ENCODE peak calls at places on chromosomes 4 and X, in seven cellular contexts. G, A, Y, S, Z, W and O are unnamed samples.

GRCh38 chr4:78446607-78447006 is 105.0 kb upstream of the ANXA3 start:
- DNase-seq in G (no peak), A (no peak), Y (no peak), S (no peak), Z (no peak), W (no peak), O (no peak)

GRCh38 chr4:57080781-57081650 is 29.2 kb downstream of the IGFBP7 start:
- DNase-seq in G (no peak), A (no peak), Y (peak; percentile 95), S (no peak), Z (no peak), W (no peak), O (no peak)

GRCh38 chr4:122764071-122764807 is 31.7 kb downstream of the BBS12 start:
- DNase-seq in G (no peak), A (no peak), Y (peak; percentile 37), S (no peak), Z (no peak), W (no peak), O (no peak)

GRCh38 chr4:177447417-177448004 is 5.3 kb upstream of the AGA start:
- DNase-seq in G (no peak), A (no peak), Y (no peak), S (no peak), Z (no peak), W (no peak), O (no peak)

GRCh38 chr4:151014521-151015457 is at the start of gene LRBA:
- DNase-seq in G (peak; percentile 51), A (peak; percentile 90), Y (peak; percentile 45), S (peak; percentile 61), Z (peak; percentile 16), W (peak; percentile 91), O (peak; percentile 78)

GRCh38 chr4:71261633-71262121 is 77.1 kb upstream of the SLC4A4 start:
- DNase-seq in G (no peak), A (no peak), Y (no peak), S (no peak), Z (no peak), W (no peak), O (no peak)

GRCh38 chr4:89737888-89738287 is 99.1 kb downstream of the SNCA start:
- DNase-seq in G (no peak), A (no peak), Y (peak; percentile 7), S (no peak), Z (no peak), W (no peak), O (no peak)

GRCh38 chr4:74623041-74623440 is 171.3 kb downstream of the BTC start:
- DNase-seq in G (no peak), A (no peak), Y (peak; percentile 79), S (no peak), Z (no peak), W (no peak), O (peak; percentile 9)

GRCh38 chrX:64205441-64205734 is at the start of gene AMER1:
- DNase-seq in G (no peak), A (no peak), Y (no peak), S (no peak), Z (no peak), W (no peak), O (no peak)

GRCh38 chr4:81504685-81505598 is 33.2 kb upstream of the RASGEF1B start:
- DNase-seq in G (peak; percentile 64), A (peak; percentile 70), Y (peak; percentile 36), S (peak; percentile 64), Z (peak; percentile 39), W (peak; percentile 39), O (no peak)

GRCh38 chrX:15158736-15159406 is 111.0 kb downstream of the ASB9 start:
- DNase-seq in G (no peak), A (no peak), Y (no peak), S (no peak), Z (no peak), W (no peak), O (no peak)

GRCh38 chr4:13542577-13543042 is 1.7 kb downstream of the NKX3-2 start:
- DNase-seq in G (no peak), A (no peak), Y (no peak), S (no peak), Z (no peak), W (no peak), O (no peak)
- H3K4me1 ChIP-seq in G (peaks cover 6% of the 10 kb centered on the region), A (peaks cover 29% of the 10 kb centered on the region), Y (peaks cover 8% of the 10 kb centered on the region), S (peaks cover 37% of the 10 kb centered on the region), Z (peaks cover 8% of the 10 kb centered on the region), W (peaks cover 48% of the 10 kb centered on the region), O (no peaks in the 10 kb centered on the region)

DNA sequence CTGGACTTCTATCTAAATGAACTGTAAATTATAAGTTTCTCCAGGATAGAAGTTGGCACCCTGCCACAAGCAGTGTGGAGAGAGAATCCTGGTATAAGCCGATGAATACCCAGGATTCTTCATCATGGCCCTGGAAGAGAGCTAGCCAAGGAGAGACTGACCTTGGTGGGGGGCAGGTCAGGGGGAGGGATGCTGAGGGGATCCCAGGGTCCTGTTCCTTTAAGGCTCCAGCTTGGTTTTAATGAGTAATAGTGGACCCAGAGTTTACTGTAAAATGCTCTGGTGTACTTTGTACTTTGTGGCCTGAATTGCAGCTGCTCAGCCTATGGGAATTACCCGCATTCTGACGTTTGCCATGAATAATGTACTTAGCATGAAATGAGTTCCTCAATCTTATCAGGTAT is 16.9 kb downstream of the RASSF6 start:
- DNase-seq in G (no peak), A (no peak), Y (peak; percentile 89), S (no peak), Z (no peak), W (peak; percentile 74), O (no peak)
- H3K4me1 ChIP-seq in G (no peaks in the 10 kb centered on the region), A (peaks cover 2% of the 10 kb centered on the region), Y (no peaks in the 10 kb centered on the region), S (no peaks in the 10 kb centered on the region), Z (no peaks in the 10 kb centered on the region), W (peaks cover 86% of the 10 kb centered on the region), O (no peaks in the 10 kb centered on the region)

DNA sequence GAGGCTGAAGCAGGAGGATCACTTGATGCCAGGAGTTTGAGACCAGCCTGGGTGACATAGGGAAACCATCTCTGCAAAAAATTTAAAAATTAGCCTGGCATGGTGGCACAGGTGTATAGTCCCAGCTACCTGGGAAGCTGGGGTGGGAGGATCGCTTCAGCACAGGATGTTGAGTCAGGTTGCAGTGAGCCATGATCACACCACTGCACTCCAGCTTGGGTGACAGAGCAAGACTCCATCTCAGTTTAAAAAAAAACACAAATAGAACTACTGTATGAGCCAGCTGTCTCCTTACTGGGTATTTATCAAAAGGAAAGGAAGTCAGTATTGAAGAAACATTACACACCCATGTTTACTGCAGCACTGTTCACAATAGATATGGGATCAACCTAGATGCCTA is 138.7 kb downstream of the RAP1GDS1 start:
- DNase-seq in G (no peak), A (no peak), Y (no peak), S (no peak), Z (no peak), W (no peak), O (no peak)
- H3K4me1 ChIP-seq in G (no peaks in the 10 kb centered on the region), A (no peaks in the 10 kb centered on the region), Y (no peaks in the 10 kb centered on the region), S (no peaks in the 10 kb centered on the region), Z (no peaks in the 10 kb centered on the region), W (no peaks in the 10 kb centered on the region), O (peaks cover 2% of the 10 kb centered on the region)

GRCh38 chr4:7976634-7977033 is 37.0 kb upstream of the AFAP1 start:
- DNase-seq in G (no peak), A (no peak), Y (no peak), S (no peak), Z (no peak), W (no peak), O (no peak)
- H3K4me1 ChIP-seq in G (peaks cover 4% of the 10 kb centered on the region), A (peaks cover 7% of the 10 kb centered on the region), Y (no peaks in the 10 kb centered on the region), S (no peaks in the 10 kb centered on the region), Z (no peaks in the 10 kb centered on the region), W (no peaks in the 10 kb centered on the region), O (peaks cover 4% of the 10 kb centered on the region)

GRCh38 chrX:13760428-13760827 is 25.9 kb downstream of the OFD1 start:
- DNase-seq in G (no peak), A (no peak), Y (no peak), S (no peak), Z (no peak), W (no peak), O (no peak)
- H3K4me1 ChIP-seq in G (no peaks in the 10 kb centered on the region), A (peaks cover 3% of the 10 kb centered on the region), Y (peaks cover 4% of the 10 kb centered on the region), S (no peaks in the 10 kb centered on the region), Z (no peaks in the 10 kb centered on the region), W (peaks cover 12% of the 10 kb centered on the region), O (no peaks in the 10 kb centered on the region)

GRCh38 chr4:40214661-40215418 is 18.0 kb downstream of the RHOH start:
- DNase-seq in G (no peak), A (no peak), Y (no peak), S (no peak), Z (no peak), W (no peak), O (no peak)
- H3K4me1 ChIP-seq in G (no peaks in the 10 kb centered on the region), A (peaks cover 1% of the 10 kb centered on the region), Y (no peaks in the 10 kb centered on the region), S (no peaks in the 10 kb centered on the region), Z (no peaks in the 10 kb centered on the region), W (no peaks in the 10 kb centered on the region), O (peaks cover 11% of the 10 kb centered on the region)

DNA sequence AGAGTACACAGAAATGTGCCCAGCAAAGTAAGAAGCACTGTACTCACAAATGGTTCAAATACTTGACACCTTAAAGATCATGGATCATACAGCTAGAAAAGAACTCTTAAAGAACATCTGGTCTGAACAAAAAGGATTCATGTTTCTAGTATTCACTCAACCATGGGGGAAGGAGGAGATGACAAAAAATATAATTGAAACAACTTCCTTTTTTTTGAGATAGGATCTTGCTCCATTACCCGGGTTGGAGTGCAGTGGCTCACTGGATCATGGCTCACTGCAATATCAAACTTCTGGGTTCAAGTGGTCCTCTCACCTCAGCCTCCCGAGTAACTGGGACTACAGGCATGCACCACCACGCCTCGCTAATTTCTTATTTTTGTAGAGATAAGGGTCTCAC is 6.0 kb downstream of the DHX15 start:
- DNase-seq in G (no peak), A (no peak), Y (no peak), S (no peak), Z (no peak), W (no peak), O (no peak)
- H3K4me1 ChIP-seq in G (peaks cover 60% of the 10 kb centered on the region), A (peaks cover 10% of the 10 kb centered on the region), Y (peaks cover 14% of the 10 kb centered on the region), S (peaks cover 68% of the 10 kb centered on the region), Z (peaks cover 5% of the 10 kb centered on the region), W (peaks cover 60% of the 10 kb centered on the region), O (no peaks in the 10 kb centered on the region)

DNA sequence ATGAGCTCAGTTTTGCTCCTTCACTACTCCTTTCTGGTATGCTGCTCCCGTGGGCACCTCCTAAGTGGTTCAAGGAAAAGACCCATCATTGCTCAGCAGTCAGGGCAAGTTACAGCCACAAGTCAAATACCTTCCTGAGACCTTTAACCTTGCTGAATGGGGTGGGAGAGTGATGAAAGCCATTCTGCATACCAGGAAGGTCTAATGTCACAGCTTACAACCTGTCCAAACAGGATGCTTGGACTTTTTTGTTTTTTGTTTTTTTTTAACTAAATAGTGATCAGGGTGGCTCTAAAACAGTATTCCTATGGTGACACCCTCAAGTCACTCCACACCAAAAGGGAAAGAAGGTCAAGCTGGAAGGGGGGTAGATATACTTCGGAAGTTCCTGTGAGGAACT is 93.1 kb downstream of the GPC3 start:
- DNase-seq in G (no peak), A (no peak), Y (no peak), S (no peak), Z (no peak), W (no peak), O (no peak)
- H3K4me1 ChIP-seq in G (no peaks in the 10 kb centered on the region), A (no peaks in the 10 kb centered on the region), Y (peaks cover 5% of the 10 kb centered on the region), S (no peaks in the 10 kb centered on the region), Z (no peaks in the 10 kb centered on the region), W (no peaks in the 10 kb centered on the region), O (no peaks in the 10 kb centered on the region)